ENCODE peak calls at places on chromosomes 2 and 18, in six cellular contexts. C is tibial nerve, I is astrocyte, W is tibial artery, K is heart left ventricle, D is right lobe of liver. A is an unnamed sample.

GRCh38 chr2:109065335-109065734 is 63.7 kb upstream of the SH3RF3 start:
- DNase-seq in K (peak), I (no peak), W (no peak), D (peak), C (no peak), A (no peak)

GRCh38 chr2:178117725-178118124 is 5.5 kb downstream of the RBM45 start:
- DNase-seq in C (no peak), W (no peak), K (no peak), D (no peak), I (no peak), A (no peak)

GRCh38 chr2:8457620-8458255 is 224.1 kb upstream of the ID2 start:
- DNase-seq in I (no peak), W (no peak), D (no peak), K (no peak), C (no peak), A (no peak)

GRCh38 chr18:68394705-68395104 is 320.2 kb downstream of the TMX3 start:
- DNase-seq in W (no peak), D (no peak), C (no peak), K (no peak), I (no peak), A (no peak)

GRCh38 chr18:66124394-66124793 is 373.6 kb downstream of the CDH7 start:
- DNase-seq in I (no peak), K (no peak), W (no peak), C (no peak), D (no peak), A (no peak)

GRCh38 chr18:9038277-9038871 is 64.1 kb upstream of the NDUFV2 start:
- DNase-seq in W (no peak), I (peak), D (no peak), K (no peak), C (no peak), A (no peak)

GRCh38 chr2:194566907-194567660 is 1089.9 kb upstream of the SLC39A10 start:
- DNase-seq in D (no peak), I (no peak), K (no peak), W (no peak), C (no peak), A (no peak)

GRCh38 chr18:58785171-58785805 is 79.4 kb upstream of the ZNF532 start:
- DNase-seq in D (no peak), C (no peak), K (no peak), I (peak), W (no peak), A (no peak)

GRCh38 chr18:34977787-34978532 is 63.3 kb upstream of the MAPRE2 start:
- DNase-seq in W (no peak), I (no peak), C (no peak), D (peak), K (peak), A (no peak)

GRCh38 chr2:189210250-189211075 is 30.9 kb upstream of the COL5A2 start:
- DNase-seq in I (peak), C (peak), D (no peak), K (peak), W (peak), A (no peak)

GRCh38 chr2:207767461-207768167 is 2.1 kb downstream of the FZD5 start:
- DNase-seq in K (peak), D (peak), C (peak), I (no peak), W (peak), A (peak)

GRCh38 chr2:200226652-200227426 is 79.7 kb upstream of the SPATS2L start:
- DNase-seq in W (no peak), I (no peak), D (no peak), C (no peak), K (peak), A (no peak)

GRCh38 chr2:231212329-231212845 is 14.0 kb downstream of the ARMC9 start:
- DNase-seq in K (no peak), I (peak), C (no peak), W (peak), D (no peak), A (no peak)

GRCh38 chr2:218813771-218814460 is 17.7 kb downstream of the PRKAG3 start:
- DNase-seq in D (no peak), C (no peak), I (no peak), K (no peak), W (no peak), A (no peak)

GRCh38 chr2:196112408-196113039 is 43.9 kb upstream of the DNAH7 start:
- DNase-seq in D (no peak), I (peak), K (no peak), W (no peak), C (no peak), A (no peak)

GRCh38 chr2:241001413-241002274 is 3.2 kb downstream of the SNED1 start:
- DNase-seq in I (no peak), W (peak), C (peak), D (peak), K (no peak), A (no peak)

GRCh38 chr2:175579646-175580045 is 398.1 kb upstream of the ATP5MC3 start:
- DNase-seq in K (no peak), C (no peak), D (no peak), W (no peak), I (no peak), A (no peak)

GRCh38 chr2:204264068-204264693 is 281.1 kb upstream of the PARD3B start:
- DNase-seq in K (no peak), C (no peak), I (no peak), D (no peak), W (no peak), A (no peak)

GRCh38 chr2:235669983-235670962 is 176.4 kb downstream of the AGAP1 start:
- DNase-seq in D (no peak), C (peak), W (peak), K (peak), I (peak), A (no peak)

GRCh38 chr2:76599732-76600368 is 889.1 kb upstream of the GCFC2 start:
- DNase-seq in C (no peak), W (no peak), D (peak), K (peak), I (peak), A (peak)

GRCh38 chr18:68152770-68153169 is 562.1 kb downstream of the TMX3 start:
- DNase-seq in I (no peak), D (no peak), K (no peak), C (no peak), W (no peak), A (no peak)

GRCh38 chr2:194867328-194867727 is 789.7 kb upstream of the SLC39A10 start:
- DNase-seq in W (no peak), I (no peak), K (no peak), D (no peak), C (no peak), A (no peak)

GRCh38 chr2:121532347-121532766 is 1.7 kb downstream of the RNU4ATAC start:
- DNase-seq in C (no peak), W (no peak), I (peak), D (no peak), K (no peak), A (no peak)

GRCh38 chr2:151886235-151886634 is 58.0 kb upstream of the ARL5A start:
- DNase-seq in I (no peak), W (no peak), K (no peak), C (no peak), D (no peak), A (no peak)

GRCh38 chr2:238952261-238952924 is 104.5 kb downstream of the TWIST2 start:
- DNase-seq in K (no peak), I (peak), D (no peak), C (peak), W (no peak), A (no peak)

GRCh38 chr2:205662389-205662965 is 19.8 kb upstream of the NRP2 start:
- DNase-seq in K (no peak), I (no peak), C (no peak), W (no peak), D (no peak), A (no peak)

GRCh38 chr18:79507546-79508480 is 112.1 kb downstream of the NFATC1 start:
- DNase-seq in C (peak), D (peak), W (peak), K (peak), I (peak), A (peak)

GRCh38 chr2:221372156-221372870 is 199.8 kb downstream of the EPHA4 start:
- DNase-seq in W (no peak), K (no peak), I (peak), C (no peak), D (no peak), A (no peak)

GRCh38 chr2:131413148-131413747 is 49.3 kb upstream of the RAB6D start:
- DNase-seq in D (no peak), K (no peak), I (peak), W (no peak), C (no peak), A (no peak)

GRCh38 chr2:45840481-45840880 is 189.0 kb downstream of the PRKCE start:
- DNase-seq in I (no peak), C (no peak), W (no peak), K (no peak), D (no peak), A (no peak)

GRCh38 chr2:28594029-28594368 is 98.1 kb downstream of the PLB1 start:
- DNase-seq in W (no peak), I (no peak), C (no peak), D (no peak), K (no peak), A (no peak)
- H3K27ac ChIP-seq in W (peak), I (no peak), C (peak), D (no peak), K (peak), A (no peak)

GRCh38 chr2:232276739-232277313 is 101.7 kb upstream of the ALPP start:
- DNase-seq in I (no peak), D (no peak), C (no peak), K (no peak), W (no peak), A (no peak)
- H3K27ac ChIP-seq in I (no peak), D (no peak), C (no peak), K (no peak), W (no peak), A (no peak)

DNA sequence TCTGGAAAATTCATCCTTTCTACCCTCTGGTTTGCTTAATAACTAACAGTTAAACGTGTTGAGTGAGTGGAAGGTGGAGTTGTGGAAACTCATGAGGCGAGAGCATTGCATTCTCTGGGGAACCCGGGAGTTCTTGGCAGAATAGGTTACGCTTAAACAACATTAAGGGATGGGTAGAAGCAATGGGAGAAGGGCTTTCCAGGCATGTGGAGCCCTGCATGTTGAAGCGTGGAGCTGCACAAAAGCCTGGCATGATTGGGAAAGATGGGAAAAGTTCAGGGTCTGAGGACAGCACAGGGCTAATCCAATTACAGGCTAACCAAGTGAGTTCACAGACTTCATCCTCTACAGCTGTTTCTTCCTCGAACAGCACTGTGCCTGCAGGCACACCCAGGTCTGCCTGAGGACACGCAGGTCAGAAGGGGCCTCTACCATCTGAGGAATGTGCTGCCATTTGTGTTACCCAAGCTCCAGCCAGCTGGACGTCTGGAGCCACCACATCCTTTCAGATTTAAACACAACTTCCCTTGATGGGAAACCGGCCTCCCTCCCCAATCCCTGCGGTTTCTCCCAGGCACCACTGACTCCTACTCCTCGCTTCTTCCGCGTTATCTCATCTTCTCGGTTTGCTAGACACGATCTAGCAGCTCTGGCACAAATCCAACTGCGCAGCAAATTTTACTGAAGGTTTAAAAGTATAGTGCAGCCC is 164.2 kb downstream of the ANTXR1 start:
- DNase-seq in D (no peak), C (peak), W (peak), I (peak), K (peak), A (no peak)
- H3K27ac ChIP-seq in D (peak), C (peak), W (peak), I (peak), K (peak), A (peak)

GRCh38 chr2:234403751-234404150 is 93.1 kb downstream of the ARL4C start:
- DNase-seq in K (no peak), D (no peak), I (no peak), W (no peak), C (no peak), A (no peak)
- H3K27ac ChIP-seq in K (no peak), D (no peak), I (no peak), W (no peak), C (no peak), A (no peak)

GRCh38 chr2:215500466-215500865 is 64.6 kb upstream of the FN1 start:
- DNase-seq in I (no peak), C (no peak), W (no peak), K (no peak), D (no peak), A (no peak)
- H3K27ac ChIP-seq in I (no peak), C (no peak), W (no peak), K (no peak), D (no peak), A (no peak)

GRCh38 chr18:13681701-13682100 is 44.7 kb downstream of the FAM210A start:
- DNase-seq in D (no peak), W (no peak), C (no peak), K (no peak), I (no peak), A (no peak)
- H3K27ac ChIP-seq in D (no peak), W (no peak), C (no peak), K (no peak), I (no peak), A (peak)

DNA sequence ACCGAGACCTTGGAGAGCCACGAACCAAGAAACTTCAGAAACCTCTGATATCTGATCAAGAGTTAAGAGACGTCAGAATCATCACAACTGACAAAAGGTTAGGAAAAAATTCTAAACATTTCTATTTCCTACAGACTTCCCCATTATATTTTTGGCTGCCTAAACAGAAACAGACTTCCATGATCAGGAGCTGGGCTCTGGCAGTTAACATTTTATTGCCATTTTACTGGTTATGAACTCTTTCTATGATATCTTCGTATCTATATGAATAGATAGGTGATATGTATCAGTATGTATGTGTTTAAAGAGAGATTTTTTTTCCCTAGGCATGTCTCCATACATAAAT is 31.1 kb upstream of the PPP1R1C start:
- DNase-seq in C (no peak), K (no peak), I (no peak), D (no peak), W (no peak), A (no peak)
- H3K27ac ChIP-seq in C (no peak), K (no peak), I (peak), D (peak), W (no peak), A (no peak)

GRCh38 chr2:10876394-10876793 is 35.3 kb upstream of the KCNF1 start:
- DNase-seq in K (no peak), D (no peak), W (no peak), C (no peak), I (no peak), A (no peak)
- H3K27ac ChIP-seq in K (peak), D (no peak), W (no peak), C (no peak), I (no peak), A (no peak)

GRCh38 chr18:61869631-61870030 is 23.2 kb downstream of the RNF152 start:
- DNase-seq in D (no peak), C (no peak), K (no peak), I (no peak), W (no peak), A (no peak)

GRCh38 chr18:61861372-61861771 is 31.4 kb downstream of the RNF152 start:
- DNase-seq in K (no peak), D (no peak), I (no peak), C (no peak), W (no peak), A (no peak)

GRCh38 chr18:61860302-61860701 is 32.5 kb downstream of the RNF152 start:
- DNase-seq in C (no peak), D (no peak), K (no peak), I (no peak), W (no peak), A (no peak)

GRCh38 chr18:61870151-61870550 is 22.7 kb downstream of the RNF152 start:
- DNase-seq in W (no peak), K (no peak), C (no peak), D (no peak), I (no peak), A (no peak)

DNA sequence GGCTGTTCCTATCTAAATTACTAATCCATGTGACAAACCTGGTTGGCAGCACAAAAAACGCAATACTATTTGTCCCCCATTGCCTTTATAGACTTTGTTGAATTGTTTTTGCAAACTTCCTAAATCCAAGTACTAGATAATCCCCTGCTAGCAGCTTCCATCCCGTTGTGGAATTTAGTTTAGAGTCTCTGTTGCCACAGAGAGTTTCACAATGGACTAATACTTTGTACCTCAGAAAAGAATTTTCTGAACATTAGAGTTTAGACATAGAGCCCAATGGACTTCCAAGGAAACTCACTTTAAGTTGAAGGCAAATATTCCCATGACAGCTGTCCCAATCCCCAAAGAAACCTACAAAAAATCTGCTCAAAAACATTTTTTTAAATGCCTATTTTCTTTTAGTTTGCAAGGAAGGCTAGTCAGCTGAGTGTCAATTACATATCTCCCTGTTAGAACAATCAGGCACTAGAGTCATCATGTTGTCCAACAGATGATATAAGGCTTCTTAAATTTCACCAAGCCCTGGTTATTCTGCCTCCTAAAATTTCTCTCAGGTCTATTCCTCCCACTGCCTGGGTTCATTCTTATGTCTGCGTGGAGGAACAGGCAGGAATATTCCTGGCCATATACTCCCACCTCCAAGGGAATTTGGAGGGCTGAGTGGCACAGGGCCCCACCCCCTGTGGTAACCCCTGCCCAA is 27.2 kb downstream of the RNF152 start:
- DNase-seq in D (no peak), I (no peak), K (no peak), C (no peak), W (no peak), A (no peak)
- H3K27ac ChIP-seq in D (no peak), I (no peak), K (peak), C (no peak), W (peak), A (no peak)

GRCh38 chr2:9639000-9639602 is 8.3 kb upstream of the YWHAQ start:
- DNase-seq in K (no peak), I (no peak), C (no peak), D (no peak), W (no peak), A (no peak)
- H3K27ac ChIP-seq in K (peak), I (no peak), C (peak), D (no peak), W (no peak), A (peak)

A was measured in substantia nigra.